ENCODE peak calls at places on chromosomes 12 and 14, in six cellular contexts. T is foreskin fibroblast, O is neural progenitor cell, G is brain microvascular endothelial cell, B is PC-9, P is heart right ventricle. N is an unnamed sample.

GRCh38 chr12:92133166-92133565 is 12.5 kb downstream of the BTG1 start:
- DNase-seq in T (no peak), P (no peak), G (no peak), B (no peak), O (no peak), N (no peak)

GRCh38 chr14:100160534-100160916 is 1.1 kb upstream of the DEGS2 start:
- DNase-seq in T (no peak), O (no peak), G (no peak), P (no peak), B (no peak), N (no peak)

GRCh38 chr12:106919910-106920544 is 35.7 kb upstream of the TMEM263 start:
- DNase-seq in T (peak; percentile 44), G (peak; percentile 30), O (peak; percentile 74), B (no peak), P (no peak), N (no peak)

GRCh38 chr12:10184261-10184843 is 5.5 kb downstream of the TMEM52B start:
- DNase-seq in O (no peak), P (no peak), T (peak; percentile 30), G (no peak), B (no peak), N (no peak)

GRCh38 chr12:130742716-130743115 is 26.6 kb upstream of the RIMBP2 start:
- DNase-seq in O (no peak), P (no peak), B (no peak), T (no peak), G (no peak), N (no peak)

GRCh38 chr14:73269729-73270651 is 32.7 kb downstream of the PAPLN start:
- DNase-seq in T (peak; percentile 32), B (peak; percentile 52), P (peak; percentile 67), O (peak; percentile 53), G (no peak), N (peak; percentile 86)

GRCh38 chr14:92731622-92732021 is 16.8 kb downstream of the LGMN start:
- DNase-seq in O (no peak), P (no peak), T (no peak), G (no peak), B (no peak), N (no peak)

GRCh38 chr12:109706747-109707469 is 6.7 kb upstream of the FAM222A start:
- DNase-seq in P (no peak), B (no peak), O (peak; percentile 76), T (no peak), G (no peak), N (no peak)

GRCh38 chr12:68373836-68374314 is 41.7 kb upstream of the MDM1 start:
- DNase-seq in O (no peak), G (no peak), T (no peak), P (no peak), B (no peak), N (no peak)

GRCh38 chr12:80412343-80412953 is 31.6 kb upstream of the PTPRQ start:
- DNase-seq in T (peak; percentile 36), P (no peak), O (peak; percentile 83), G (peak; percentile 44), B (no peak), N (no peak)

GRCh38 chr14:80055912-80056801 is 155.1 kb downstream of the DIO2 start:
- DNase-seq in O (peak; percentile 73), P (no peak), B (peak; percentile 55), G (peak; percentile 66), T (peak; percentile 23), N (no peak)

GRCh38 chr12:109645194-109645593 is 68.4 kb upstream of the FAM222A start:
- DNase-seq in P (no peak), T (no peak), B (no peak), G (no peak), O (no peak), N (no peak)

GRCh38 chr12:26750531-26751171 is 82.3 kb downstream of the ITPR2 start:
- DNase-seq in T (no peak), O (no peak), P (no peak), G (no peak), B (no peak), N (no peak)

GRCh38 chr12:100348657-100349454 is 8.0 kb upstream of the SLC17A8 start:
- DNase-seq in B (no peak), T (no peak), G (no peak), O (peak; percentile 57), P (no peak), N (no peak)

GRCh38 chr12:50411051-50411660 is 10.5 kb downstream of the LARP4 start:
- DNase-seq in G (no peak), T (peak; percentile 23), O (no peak), B (no peak), P (no peak), N (no peak)

GRCh38 chr14:28061006-28061405 is 705.6 kb upstream of the FOXG1 start:
- DNase-seq in P (no peak), G (no peak), B (no peak), O (no peak), T (no peak), N (no peak)

GRCh38 chr14:81172353-81172752 is 48.4 kb downstream of the GTF2A1 start:
- DNase-seq in T (peak; percentile 17), O (no peak), B (no peak), P (no peak), G (no peak), N (no peak)

GRCh38 chr12:123907726-123908476 is 64.7 kb downstream of the CCDC92 start:
- DNase-seq in T (no peak), O (peak; percentile 45), B (no peak), G (no peak), P (no peak), N (no peak)

GRCh38 chr12:132259872-132260695 is 69.3 kb downstream of the GALNT9 start:
- DNase-seq in P (peak; percentile 2), O (no peak), G (no peak), B (no peak), T (no peak), N (no peak)

GRCh38 chr12:27285395-27285794 is 41.3 kb downstream of the STK38L start:
- DNase-seq in B (no peak), P (no peak), T (no peak), G (peak; percentile 66), O (peak; percentile 10), N (no peak)

GRCh38 chr14:50342211-50343080 is 30.3 kb downstream of the DMAC2L start:
- DNase-seq in B (peak; percentile 21), P (peak; percentile 33), O (peak; percentile 72), G (peak; percentile 69), T (peak; percentile 67), N (no peak)

GRCh38 chr12:74509886-74510285 is 27.7 kb upstream of the ATXN7L3B start:
- DNase-seq in O (no peak), P (no peak), B (no peak), G (no peak), T (no peak), N (no peak)

GRCh38 chr12:96421014-96421413 is 20.8 kb upstream of the CDK17 start:
- DNase-seq in O (no peak), P (no peak), T (no peak), G (no peak), B (no peak), N (no peak)

GRCh38 chr12:63151898-63152700 is 1.1 kb upstream of the AVPR1A start:
- DNase-seq in B (peak; percentile 17), T (peak; percentile 22), P (peak; percentile 15), O (peak; percentile 88), G (peak; percentile 44), N (peak; percentile 73)

GRCh38 chr14:62428429-62429203 is 616.6 kb downstream of the KCNH5 start:
- DNase-seq in G (peak; percentile 44), T (no peak), O (no peak), P (no peak), B (peak; percentile 21), N (no peak)

GRCh38 chr12:39966738-39967137 is 139.1 kb downstream of the SLC2A13 start:
- DNase-seq in T (no peak), P (no peak), B (no peak), G (no peak), O (no peak), N (no peak)

GRCh38 chr12:21528953-21529352 is 2.9 kb downstream of the SPX start:
- DNase-seq in T (no peak), P (no peak), B (no peak), O (no peak), G (no peak), N (no peak)

GRCh38 chr14:31457665-31458659 is 656 bp upstream of the DTD2 start:
- DNase-seq in B (no peak), G (peak; percentile 28), P (no peak), O (peak; percentile 4), T (no peak), N (no peak)

GRCh38 chr12:53989227-53990113 is 4.5 kb downstream of the HOXC10 start:
- DNase-seq in P (no peak), B (peak; percentile 59), O (peak; percentile 71), T (peak; percentile 82), G (no peak), N (no peak)

GRCh38 chr12:2783936-2784600 is 10.7 kb upstream of the FKBP4 start:
- DNase-seq in P (peak; percentile 74), B (peak; percentile 61), T (peak; percentile 34), O (peak; percentile 80), G (peak; percentile 20), N (peak; percentile 76)

GRCh38 chr14:32925439-32925838 is 13.2 kb upstream of the NPAS3 start:
- DNase-seq in G (no peak), T (no peak), P (no peak), B (no peak), O (no peak), N (no peak)

GRCh38 chr14:73477618-73478266 is 13.0 kb upstream of the RIOX1 start:
- DNase-seq in T (no peak), P (no peak), B (no peak), O (no peak), G (peak; percentile 81), N (no peak)

GRCh38 chr12:116635487-116635886 is 76.3 kb downstream of the MAP1LC3B2 start:
- DNase-seq in G (no peak), P (no peak), T (no peak), O (no peak), B (no peak), N (no peak)
- H3K4me3 ChIP-seq in G (no peak overlapping the region), P (no peak overlapping the region), T (no peak overlapping the region), O (no peak overlapping the region), B (no peak overlapping the region), N (no peak overlapping the region)

GRCh38 chr12:55171445-55171844 is 45.2 kb downstream of the OR9K2 start:
- DNase-seq in P (no peak), T (no peak), B (no peak), G (no peak), O (no peak), N (no peak)
- H3K4me3 ChIP-seq in P (no peak overlapping the region), T (no peak overlapping the region), B (no peak overlapping the region), G (no peak overlapping the region), O (no peak overlapping the region), N (no peak overlapping the region)

GRCh38 chr12:49092086-49092815 is 2.4 kb downstream of the DHH start:
- DNase-seq in G (no peak), B (peak; percentile 47), T (no peak), O (peak; percentile 90), P (peak; percentile 39), N (peak; percentile 61)
- H3K4me3 ChIP-seq in G (peak overlapping the region; percentile 40), B (no peak overlapping the region), T (peak overlapping the region; percentile 27), O (peak overlapping the region; percentile 45), P (peak overlapping the region; percentile 40), N (no peak overlapping the region)

DNA sequence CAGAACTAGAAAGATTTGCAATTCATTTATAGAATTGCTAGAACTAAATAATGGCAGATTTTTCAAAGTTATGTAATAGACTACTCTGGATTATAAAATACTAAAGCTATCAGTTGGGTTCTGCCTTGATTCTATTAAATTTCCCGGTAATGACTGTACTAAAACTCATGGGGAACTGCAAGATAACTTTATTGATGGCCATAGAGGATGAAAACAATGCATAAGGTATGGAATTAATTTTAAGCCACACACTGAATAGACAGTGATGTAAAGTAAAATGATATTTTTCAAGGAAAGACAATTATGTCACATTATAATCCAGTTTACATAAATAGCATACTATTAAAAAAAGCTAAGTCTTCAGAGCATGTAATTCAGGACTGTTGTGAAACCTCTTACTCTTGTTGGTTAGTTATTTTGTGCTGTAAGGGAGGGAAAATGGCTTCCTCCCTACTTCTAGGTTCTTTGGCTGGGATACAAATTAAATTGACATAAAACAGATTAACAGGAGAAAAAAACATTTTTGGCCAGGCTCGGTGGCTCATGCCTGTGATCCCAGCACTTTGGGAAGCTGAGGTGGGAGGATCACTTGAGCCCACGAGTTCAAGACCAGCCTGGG is 134.4 kb upstream of the AMIGO2 start:
- DNase-seq in T (no peak), B (no peak), G (no peak), P (no peak), O (no peak), N (no peak)
- H3K4me3 ChIP-seq in T (no peak overlapping the region), B (no peak overlapping the region), G (no peak overlapping the region), P (peak overlapping the region; percentile 55), O (no peak overlapping the region), N (no peak overlapping the region)